ENCODE peak calls at places on chromosomes 2 and 18, in six cellular contexts. W is body of pancreas, Z is PC-9, N is stomach, P is cardiac muscle cell, M is right lobe of liver. S is an unnamed sample. For H3K36me3 and H3K27me3, the result is how much of the 10 kb centered on the place peaks cover.

GRCh38 chr2:32715391-32715841 is 87.6 kb downstream of the TTC27 start:
- DNase-seq in W (no peak), Z (no peak), N (no peak), P (no peak), M (no peak), S (no peak)

GRCh38 chr2:98601532-98602132 is 6.7 kb downstream of the COA5 start:
- DNase-seq in W (peak), Z (no peak), N (no peak), P (peak), M (no peak), S (no peak)

GRCh38 chr2:174951746-174952145 is 53.4 kb downstream of the CHN1 start:
- DNase-seq in W (no peak), Z (no peak), N (no peak), P (no peak), M (no peak), S (no peak)

GRCh38 chr2:45626387-45627010 is 15.4 kb upstream of the SRBD1 start:
- DNase-seq in W (peak), Z (no peak), N (peak), P (no peak), M (peak), S (no peak)

GRCh38 chr2:206220997-206221396 is 53.5 kb upstream of the ZDBF2 start:
- DNase-seq in W (no peak), Z (no peak), N (no peak), P (no peak), M (no peak), S (no peak)

GRCh38 chr2:189328451-189329249 is 112.6 kb upstream of the WDR75 start:
- DNase-seq in W (no peak), Z (no peak), N (no peak), P (peak), M (no peak), S (peak)

GRCh38 chr2:205902041-205902898 is 183.7 kb downstream of the INO80D start:
- DNase-seq in W (peak), Z (no peak), N (no peak), P (peak), M (no peak), S (no peak)

GRCh38 chr2:16359961-16360360 is 305.7 kb downstream of the CYRIA start:
- DNase-seq in W (no peak), Z (no peak), N (no peak), P (no peak), M (no peak), S (no peak)

GRCh38 chr2:10517351-10518043 is 69.4 kb upstream of the ODC1 start:
- DNase-seq in W (no peak), Z (no peak), N (no peak), P (no peak), M (peak), S (no peak)

GRCh38 chr2:144643537-144644336 is 123.8 kb upstream of the ZEB2 start:
- DNase-seq in W (no peak), Z (no peak), N (no peak), P (no peak), M (no peak), S (peak)

GRCh38 chr2:29583104-29583503 is 338.3 kb downstream of the ALK start:
- DNase-seq in W (no peak), Z (no peak), N (peak), P (no peak), M (no peak), S (peak)

GRCh38 chr2:18110222-18110621 is 231.8 kb downstream of the KCNS3 start:
- DNase-seq in W (no peak), Z (no peak), N (no peak), P (no peak), M (no peak), S (no peak)

GRCh38 chr2:179571141-179571713 is 290.2 kb downstream of the ZNF385B start:
- DNase-seq in W (no peak), Z (no peak), N (no peak), P (no peak), M (no peak), S (no peak)

GRCh38 chr2:85722519-85722918 is 28.4 kb downstream of the GNLY start:
- DNase-seq in W (no peak), Z (no peak), N (no peak), P (no peak), M (no peak), S (no peak)

GRCh38 chr2:7694066-7695000 is 777.1 kb downstream of the RNF144A start:
- DNase-seq in W (no peak), Z (no peak), N (no peak), P (no peak), M (no peak), S (no peak)

GRCh38 chr2:105712166-105712915 is 32.4 kb upstream of the NCK2 start:
- DNase-seq in W (peak), Z (no peak), N (no peak), P (peak), M (no peak), S (peak)

GRCh38 chr2:238907717-238908173 is 59.9 kb downstream of the TWIST2 start:
- DNase-seq in W (no peak), Z (no peak), N (no peak), P (no peak), M (no peak), S (no peak)

GRCh38 chr2:104872866-104873688 is 19.2 kb downstream of the POU3F3 start:
- DNase-seq in W (peak), Z (no peak), N (peak), P (peak), M (peak), S (peak)

GRCh38 chr2:39898934-39899333 is 119.9 kb upstream of the THUMPD2 start:
- DNase-seq in W (no peak), Z (no peak), N (no peak), P (no peak), M (no peak), S (no peak)

GRCh38 chr2:206642075-206643025 is at the start of gene FAM237A:
- DNase-seq in W (peak), Z (no peak), N (no peak), P (peak), M (peak), S (peak)

GRCh38 chr2:236569593-236569973 is at the start of gene ACKR3:
- DNase-seq in W (peak), Z (peak), N (peak), P (peak), M (peak), S (peak)

GRCh38 chr2:215693269-215693998 is 257.6 kb upstream of the FN1 start:
- DNase-seq in W (no peak), Z (peak), N (no peak), P (peak), M (no peak), S (peak)

DNA sequence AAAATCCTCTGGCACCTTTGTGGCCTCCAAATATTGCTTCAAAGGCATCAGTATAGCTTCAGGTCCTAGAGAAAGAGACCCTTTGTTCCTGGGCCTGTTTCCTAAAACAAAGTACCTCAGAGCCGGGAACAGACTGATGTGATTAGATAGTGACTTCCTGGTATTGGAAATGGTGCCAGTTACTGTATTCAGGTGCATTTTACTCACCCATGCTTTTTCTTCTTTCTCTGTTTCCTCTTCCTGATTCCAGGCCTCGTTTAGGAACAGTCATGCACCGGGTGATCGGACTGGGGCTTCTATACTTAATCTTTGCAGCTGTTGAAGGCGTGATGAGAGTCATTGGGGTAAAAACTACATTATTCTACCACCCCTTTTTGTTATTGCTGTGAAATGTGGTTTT is 34.3 kb downstream of the TMEM87B start:
- DNase-seq in W (no peak), Z (no peak), N (no peak), P (no peak), M (no peak), S (no peak)
- H3K36me3 ChIP-seq in W (under half), Z (half or more), N (under half), P (under half), M (under half), S (under half)

GRCh38 chr18:11147371-11147860 is 2.0 kb downstream of the PIEZO2 start:
- DNase-seq in W (no peak), Z (no peak), N (no peak), P (peak), M (no peak), S (peak)

GRCh38 chr18:11147962-11148654 is 1.3 kb downstream of the PIEZO2 start:
- DNase-seq in W (no peak), Z (no peak), N (no peak), P (peak), M (no peak), S (no peak)

GRCh38 chr18:11145413-11146191 is 3.8 kb downstream of the PIEZO2 start:
- DNase-seq in W (no peak), Z (no peak), N (no peak), P (no peak), M (peak), S (no peak)

GRCh38 chr18:11146947-11147345 is 2.4 kb downstream of the PIEZO2 start:
- DNase-seq in W (no peak), Z (no peak), N (no peak), P (no peak), M (no peak), S (no peak)

DNA sequence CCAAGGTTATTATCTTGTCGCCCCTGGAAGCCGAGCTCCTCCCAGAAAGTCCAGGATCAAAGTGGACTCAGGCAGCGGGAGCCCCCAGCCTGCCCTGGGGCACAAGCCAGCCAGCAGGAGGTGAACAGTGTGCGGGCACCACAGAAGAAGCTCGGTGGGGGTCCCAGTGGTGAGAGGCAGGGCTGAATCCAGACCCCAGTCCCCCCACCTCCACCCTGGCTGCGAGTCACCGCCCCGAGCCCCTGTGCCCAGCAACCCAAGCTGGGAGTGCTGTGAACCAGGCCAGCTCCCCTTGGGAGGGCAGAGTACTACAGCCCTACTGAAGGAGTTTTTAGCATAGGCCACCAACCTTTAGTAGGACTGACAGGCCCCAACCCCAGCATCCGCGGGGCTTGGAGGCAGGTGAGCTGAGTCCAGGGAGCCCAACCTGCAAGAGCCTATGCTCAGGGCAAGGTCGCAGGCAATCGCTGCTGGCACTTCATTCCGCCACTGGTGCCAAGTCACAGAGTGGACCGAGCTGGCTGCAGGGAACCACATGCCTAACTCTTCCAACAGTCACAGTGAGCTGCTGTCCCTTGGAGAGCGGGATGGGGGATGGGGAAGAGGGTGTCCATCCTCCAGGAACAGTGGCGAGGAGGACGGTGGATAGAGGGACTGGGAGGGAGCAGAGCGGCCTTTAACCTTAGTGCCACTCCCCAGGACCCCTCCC is 3.0 kb downstream of the PIEZO2 start:
- DNase-seq in W (no peak), Z (no peak), N (no peak), P (no peak), M (peak), S (no peak)
- H3K27me3 ChIP-seq in W (under half), Z (half or more), N (under half), P (half or more), M (under half), S (under half)

DNA sequence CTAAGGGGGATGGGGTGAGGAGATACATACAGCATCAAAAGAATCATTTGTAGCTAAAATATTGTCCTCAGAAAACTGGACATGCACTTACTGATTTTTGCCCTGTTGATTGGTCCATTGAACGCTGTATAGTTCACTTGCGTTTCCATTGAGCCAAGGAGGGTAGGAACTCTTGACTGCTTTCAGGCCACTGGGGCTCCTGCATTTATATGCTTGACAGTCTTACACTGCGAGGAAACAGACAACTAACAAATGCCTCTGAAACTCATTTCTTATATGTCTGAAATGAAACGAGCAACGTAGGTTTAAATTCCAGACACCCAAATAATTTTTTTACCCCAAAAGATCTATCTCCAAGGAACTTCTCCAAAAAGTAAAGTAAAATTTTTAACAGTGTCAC is 42.1 kb downstream of the ARL5A start:
- DNase-seq in W (no peak), Z (no peak), N (no peak), P (no peak), M (no peak), S (no peak)
- H3K4me3 ChIP-seq in W (no peak), Z (no peak), N (no peak), P (no peak), M (no peak), S (no peak)

GRCh38 chr18:74519320-74520095 is 14.8 kb upstream of the CNDP1 start:
- DNase-seq in W (no peak), Z (no peak), N (peak), P (no peak), M (peak), S (no peak)

GRCh38 chr18:74521068-74521725 is 13.1 kb upstream of the CNDP1 start:
- DNase-seq in W (no peak), Z (no peak), N (peak), P (no peak), M (no peak), S (no peak)

GRCh38 chr18:74518456-74519315 is 15.6 kb upstream of the CNDP1 start:
- DNase-seq in W (no peak), Z (no peak), N (peak), P (no peak), M (peak), S (no peak)

GRCh38 chr18:74522635-74523548 is 11.4 kb upstream of the CNDP1 start:
- DNase-seq in W (no peak), Z (no peak), N (peak), P (no peak), M (no peak), S (no peak)

DNA sequence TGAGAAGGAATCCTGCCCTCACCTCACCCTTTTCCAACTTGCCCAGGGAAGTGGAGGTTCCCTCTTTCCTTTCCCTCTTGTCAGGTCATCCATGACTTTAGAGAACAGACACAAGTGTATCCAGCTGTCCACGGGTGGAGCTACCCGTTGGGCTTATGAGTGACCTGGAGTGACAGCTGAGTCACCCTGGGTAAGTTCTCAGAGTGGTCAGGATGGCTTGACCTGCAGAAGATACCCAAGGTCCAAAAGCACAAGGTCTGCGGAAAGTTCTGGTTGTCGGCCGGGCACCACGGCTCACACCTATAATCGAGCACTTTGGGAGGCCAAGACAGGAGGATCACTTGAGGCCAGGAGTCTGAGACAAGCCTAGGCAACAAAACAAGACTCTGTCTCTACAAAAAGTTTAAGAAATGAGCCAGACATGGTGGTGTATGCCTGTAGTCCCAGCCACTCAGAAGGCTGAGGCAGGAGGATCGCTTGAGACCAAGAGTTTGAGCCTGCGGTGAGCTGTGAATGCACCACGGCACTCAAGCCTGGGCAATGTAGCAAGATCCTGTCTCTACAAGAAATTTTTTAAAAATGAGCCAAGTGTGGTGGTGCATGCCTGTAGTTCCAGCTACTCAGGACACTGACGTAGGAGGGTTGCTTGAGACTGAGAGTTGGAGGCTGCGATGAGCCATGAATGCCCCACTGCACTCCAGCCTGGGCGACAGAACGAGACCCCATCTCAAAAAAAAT is 14.0 kb upstream of the CNDP1 start:
- DNase-seq in W (no peak), Z (no peak), N (peak), P (no peak), M (no peak), S (no peak)
- H3K36me3 ChIP-seq in W (under half), Z (under half), N (under half), P (under half), M (under half), S (under half)

GRCh38 chr2:218999021-218999880 is 6.0 kb upstream of the CRYBA2 start:
- DNase-seq in W (no peak), Z (no peak), N (no peak), P (no peak), M (no peak), S (peak)
- H3K27me3 ChIP-seq in W (under half), Z (under half), N (half or more), P (half or more), M (under half), S (under half)

GRCh38 chr2:56132138-56132537 is 51.7 kb upstream of the CCDC85A start:
- DNase-seq in W (no peak), Z (peak), N (no peak), P (peak), M (no peak), S (no peak)

GRCh38 chr2:56133441-56133840 is 50.3 kb upstream of the CCDC85A start:
- DNase-seq in W (no peak), Z (no peak), N (no peak), P (no peak), M (no peak), S (no peak)

GRCh38 chr2:56134861-56135260 is 48.9 kb upstream of the CCDC85A start:
- DNase-seq in W (no peak), Z (no peak), N (no peak), P (no peak), M (no peak), S (no peak)

GRCh38 chr2:56130463-56131070 is 53.2 kb upstream of the CCDC85A start:
- DNase-seq in W (peak), Z (peak), N (no peak), P (peak), M (no peak), S (peak)

GRCh38 chr2:56133931-56134629 is 49.7 kb upstream of the CCDC85A start:
- DNase-seq in W (no peak), Z (no peak), N (no peak), P (no peak), M (no peak), S (no peak)
- H3K4me3 ChIP-seq in W (no peak), Z (no peak), N (no peak), P (no peak), M (no peak), S (no peak)

S was measured in MG63.